ENCODE peak calls at places on chromosomes 3 and 15, in eight cellular contexts. One of them, this sample, is unnamed.

GRCh38 chr3:35498506-35499210 is 140.7 kb upstream of the ARPP21 start:
- DNase-seq in caudate nucleus: no peak
- DNase-seq in ELF-1: peak
- DNase-seq in GOT3: no peak
- DNase-seq in activated gamma-delta T cell treated with Interleukin-2 at 50 U/mL for 16 hours: no peak
- DNase-seq in progenitor cell of endocrine pancreas: no peak
- DNase-seq in stimulated activated naive CD8-positive, alpha-beta T cell treated with anti-CD3 and anti-CD28 coated beads, Interleukin-15, Interleukin-2, amounts not matched to agents 100 U/mL and 50 U/mL, for 24 hours: no peak
- DNase-seq in 8988T: no peak
- DNase-seq in this sample: no peak

GRCh38 chr15:48463366-48463880 is 132.2 kb downstream of the DUT start:
- DNase-seq in caudate nucleus: no peak
- DNase-seq in ELF-1: no peak
- DNase-seq in GOT3: no peak
- DNase-seq in activated gamma-delta T cell treated with Interleukin-2 at 50 U/mL for 16 hours: no peak
- DNase-seq in progenitor cell of endocrine pancreas: no peak
- DNase-seq in stimulated activated naive CD8-positive, alpha-beta T cell treated with anti-CD3 and anti-CD28 coated beads, Interleukin-15, Interleukin-2, amounts not matched to agents 100 U/mL and 50 U/mL, for 24 hours: no peak
- DNase-seq in 8988T: no peak
- DNase-seq in this sample: no peak

GRCh38 chr15:76345880-76346665 is 9.5 kb downstream of the ISL2 start:
- DNase-seq in caudate nucleus: no peak
- DNase-seq in ELF-1: peak
- DNase-seq in GOT3: no peak
- DNase-seq in activated gamma-delta T cell treated with Interleukin-2 at 50 U/mL for 16 hours: no peak
- DNase-seq in progenitor cell of endocrine pancreas: no peak
- DNase-seq in stimulated activated naive CD8-positive, alpha-beta T cell treated with anti-CD3 and anti-CD28 coated beads, Interleukin-15, Interleukin-2, amounts not matched to agents 100 U/mL and 50 U/mL, for 24 hours: peak
- DNase-seq in 8988T: no peak
- DNase-seq in this sample: peak

GRCh38 chr3:48047841-48048456 is 31.7 kb upstream of the MAP4 start:
- DNase-seq in caudate nucleus: no peak
- DNase-seq in ELF-1: no peak
- DNase-seq in GOT3: no peak
- DNase-seq in activated gamma-delta T cell treated with Interleukin-2 at 50 U/mL for 16 hours: no peak
- DNase-seq in progenitor cell of endocrine pancreas: no peak
- DNase-seq in stimulated activated naive CD8-positive, alpha-beta T cell treated with anti-CD3 and anti-CD28 coated beads, Interleukin-15, Interleukin-2, amounts not matched to agents 100 U/mL and 50 U/mL, for 24 hours: no peak
- DNase-seq in 8988T: no peak
- DNase-seq in this sample: no peak

GRCh38 chr3:161913786-161914389 is 417.3 kb downstream of the OTOL1 start:
- DNase-seq in caudate nucleus: no peak
- DNase-seq in ELF-1: no peak
- DNase-seq in GOT3: no peak
- DNase-seq in activated gamma-delta T cell treated with Interleukin-2 at 50 U/mL for 16 hours: no peak
- DNase-seq in progenitor cell of endocrine pancreas: no peak
- DNase-seq in stimulated activated naive CD8-positive, alpha-beta T cell treated with anti-CD3 and anti-CD28 coated beads, Interleukin-15, Interleukin-2, amounts not matched to agents 100 U/mL and 50 U/mL, for 24 hours: no peak
- DNase-seq in 8988T: no peak
- DNase-seq in this sample: no peak

GRCh38 chr3:122299222-122299621 is 25.8 kb upstream of the CSTA start:
- DNase-seq in caudate nucleus: no peak
- DNase-seq in ELF-1: no peak
- DNase-seq in GOT3: no peak
- DNase-seq in activated gamma-delta T cell treated with Interleukin-2 at 50 U/mL for 16 hours: no peak
- DNase-seq in progenitor cell of endocrine pancreas: no peak
- DNase-seq in stimulated activated naive CD8-positive, alpha-beta T cell treated with anti-CD3 and anti-CD28 coated beads, Interleukin-15, Interleukin-2, amounts not matched to agents 100 U/mL and 50 U/mL, for 24 hours: no peak
- DNase-seq in 8988T: no peak
- DNase-seq in this sample: no peak

GRCh38 chr3:151256761-151257160 is 21.6 kb downstream of the P2RY14 start:
- DNase-seq in caudate nucleus: no peak
- DNase-seq in ELF-1: no peak
- DNase-seq in GOT3: no peak
- DNase-seq in activated gamma-delta T cell treated with Interleukin-2 at 50 U/mL for 16 hours: no peak
- DNase-seq in progenitor cell of endocrine pancreas: no peak
- DNase-seq in stimulated activated naive CD8-positive, alpha-beta T cell treated with anti-CD3 and anti-CD28 coated beads, Interleukin-15, Interleukin-2, amounts not matched to agents 100 U/mL and 50 U/mL, for 24 hours: no peak
- DNase-seq in 8988T: no peak
- DNase-seq in this sample: no peak

GRCh38 chr15:63803106-63803886 is 30.5 kb downstream of the HERC1 start:
- DNase-seq in caudate nucleus: no peak
- DNase-seq in ELF-1: no peak
- DNase-seq in GOT3: no peak
- DNase-seq in activated gamma-delta T cell treated with Interleukin-2 at 50 U/mL for 16 hours: no peak
- DNase-seq in progenitor cell of endocrine pancreas: no peak
- DNase-seq in stimulated activated naive CD8-positive, alpha-beta T cell treated with anti-CD3 and anti-CD28 coated beads, Interleukin-15, Interleukin-2, amounts not matched to agents 100 U/mL and 50 U/mL, for 24 hours: no peak
- DNase-seq in 8988T: no peak
- DNase-seq in this sample: no peak

GRCh38 chr3:134846943-134847342 is 51.9 kb downstream of the EPHB1 start:
- DNase-seq in caudate nucleus: no peak
- DNase-seq in ELF-1: peak
- DNase-seq in GOT3: peak
- DNase-seq in activated gamma-delta T cell treated with Interleukin-2 at 50 U/mL for 16 hours: no peak
- DNase-seq in progenitor cell of endocrine pancreas: no peak
- DNase-seq in stimulated activated naive CD8-positive, alpha-beta T cell treated with anti-CD3 and anti-CD28 coated beads, Interleukin-15, Interleukin-2, amounts not matched to agents 100 U/mL and 50 U/mL, for 24 hours: no peak
- DNase-seq in 8988T: peak
- DNase-seq in this sample: no peak

GRCh38 chr3:176352716-176353334 is 844.5 kb downstream of the TBL1XR1 start:
- DNase-seq in caudate nucleus: no peak
- DNase-seq in ELF-1: no peak
- DNase-seq in GOT3: no peak
- DNase-seq in activated gamma-delta T cell treated with Interleukin-2 at 50 U/mL for 16 hours: no peak
- DNase-seq in progenitor cell of endocrine pancreas: no peak
- DNase-seq in stimulated activated naive CD8-positive, alpha-beta T cell treated with anti-CD3 and anti-CD28 coated beads, Interleukin-15, Interleukin-2, amounts not matched to agents 100 U/mL and 50 U/mL, for 24 hours: no peak
- DNase-seq in 8988T: no peak
- DNase-seq in this sample: no peak

GRCh38 chr3:160157321-160157720 is 67.9 kb upstream of the C3orf80 start:
- DNase-seq in caudate nucleus: no peak
- DNase-seq in ELF-1: no peak
- DNase-seq in GOT3: no peak
- DNase-seq in activated gamma-delta T cell treated with Interleukin-2 at 50 U/mL for 16 hours: no peak
- DNase-seq in progenitor cell of endocrine pancreas: no peak
- DNase-seq in stimulated activated naive CD8-positive, alpha-beta T cell treated with anti-CD3 and anti-CD28 coated beads, Interleukin-15, Interleukin-2, amounts not matched to agents 100 U/mL and 50 U/mL, for 24 hours: no peak
- DNase-seq in 8988T: no peak
- DNase-seq in this sample: no peak

GRCh38 chr15:80176443-80176842 is 23.6 kb downstream of the FAH start:
- DNase-seq in caudate nucleus: no peak
- DNase-seq in ELF-1: no peak
- DNase-seq in GOT3: no peak
- DNase-seq in activated gamma-delta T cell treated with Interleukin-2 at 50 U/mL for 16 hours: no peak
- DNase-seq in progenitor cell of endocrine pancreas: no peak
- DNase-seq in stimulated activated naive CD8-positive, alpha-beta T cell treated with anti-CD3 and anti-CD28 coated beads, Interleukin-15, Interleukin-2, amounts not matched to agents 100 U/mL and 50 U/mL, for 24 hours: no peak
- DNase-seq in 8988T: no peak
- DNase-seq in this sample: no peak

GRCh38 chr3:60444898-60445297 is 806.4 kb downstream of the FHIT start:
- DNase-seq in caudate nucleus: no peak
- DNase-seq in ELF-1: no peak
- DNase-seq in GOT3: no peak
- DNase-seq in activated gamma-delta T cell treated with Interleukin-2 at 50 U/mL for 16 hours: no peak
- DNase-seq in progenitor cell of endocrine pancreas: no peak
- DNase-seq in stimulated activated naive CD8-positive, alpha-beta T cell treated with anti-CD3 and anti-CD28 coated beads, Interleukin-15, Interleukin-2, amounts not matched to agents 100 U/mL and 50 U/mL, for 24 hours: no peak
- DNase-seq in 8988T: no peak
- DNase-seq in this sample: no peak

GRCh38 chr15:75361989-75362641 is 6.3 kb downstream of the MAN2C1 start:
- DNase-seq in caudate nucleus: no peak
- DNase-seq in ELF-1: no peak
- DNase-seq in GOT3: no peak
- DNase-seq in activated gamma-delta T cell treated with Interleukin-2 at 50 U/mL for 16 hours: no peak
- DNase-seq in progenitor cell of endocrine pancreas: no peak
- DNase-seq in stimulated activated naive CD8-positive, alpha-beta T cell treated with anti-CD3 and anti-CD28 coated beads, Interleukin-15, Interleukin-2, amounts not matched to agents 100 U/mL and 50 U/mL, for 24 hours: no peak
- DNase-seq in 8988T: no peak
- DNase-seq in this sample: no peak